ENCODE peak calls at places on chromosome 15, in seven cellular contexts. Y is CD8-positive, alpha-beta T cell; U is astrocyte; H is brain microvascular endothelial cell; D is HCT116; M is psoas muscle; S is cardiac muscle cell. P is an unnamed sample.
A peak's percentile ranks its signal among the peaks of the same experiment; 100 is the strongest.

GRCh38 chr15:61184431-61184830 is 44.7 kb downstream of the RORA start:
- DNase-seq in Y (no peak), U (no peak), H (no peak), D (no peak), M (no peak), S (no peak), P (no peak)

GRCh38 chr15:66830358-66830757 is 128.3 kb downstream of the SMAD6 start:
- DNase-seq in Y (no peak), U (peak; percentile 35), H (peak; percentile 20), D (no peak), M (no peak), S (peak; percentile 72), P (peak; percentile 39)

GRCh38 chr15:68815598-68815997 is 5.1 kb downstream of the ANP32A start:
- DNase-seq in Y (no peak), U (no peak), H (no peak), D (no peak), M (no peak), S (no peak), P (no peak)

GRCh38 chr15:60703196-60703933 is 224.4 kb upstream of the ICE2 start:
- DNase-seq in Y (no peak), U (no peak), H (no peak), D (no peak), M (peak; percentile 52), S (peak; percentile 15), P (no peak)

GRCh38 chr15:68503791-68504720 is 72.1 kb upstream of the ITGA11 start:
- DNase-seq in Y (no peak), U (peak; percentile 65), H (no peak), D (no peak), M (no peak), S (peak; percentile 62), P (no peak)

GRCh38 chr15:51094606-51095569 is at the start of gene TNFAIP8L3:
- DNase-seq in Y (no peak), U (no peak), H (no peak), D (no peak), M (peak; percentile 50), S (peak; percentile 49), P (no peak)

GRCh38 chr15:48330855-48331795 is at the start of gene DUT:
- DNase-seq in Y (peak; percentile 79), U (peak; percentile 65), H (peak; percentile 59), D (peak; percentile 34), M (peak; percentile 93), S (peak; percentile 88), P (peak; percentile 19)

GRCh38 chr15:77067691-77068367 is 3.1 kb downstream of the TSPAN3 start:
- DNase-seq in Y (no peak), U (no peak), H (no peak), D (no peak), M (no peak), S (no peak), P (no peak)

GRCh38 chr15:64503640-64504039 is 43.3 kb downstream of the ZNF609 start:
- DNase-seq in Y (no peak), U (no peak), H (no peak), D (no peak), M (no peak), S (no peak), P (no peak)

GRCh38 chr15:67834249-67834592 is 5.6 kb downstream of the RNU6-1 start:
- DNase-seq in Y (no peak), U (no peak), H (no peak), D (no peak), M (no peak), S (no peak), P (no peak)

GRCh38 chr15:52019394-52020252 is 604 bp downstream of the MAPK6 start:
- DNase-seq in Y (peak; percentile 58), U (peak; percentile 75), H (peak; percentile 86), D (no peak), M (peak; percentile 95), S (peak; percentile 92), P (no peak)

GRCh38 chr15:51621917-51622268 is 678 bp downstream of the DMXL2 start:
- DNase-seq in Y (peak; percentile 13), U (peak; percentile 61), H (peak; percentile 57), D (peak; percentile 21), M (peak; percentile 58), S (peak; percentile 72), P (no peak)

GRCh38 chr15:87322223-87322622 is 934.3 kb downstream of the NTRK3 start:
- DNase-seq in Y (no peak), U (no peak), H (no peak), D (no peak), M (no peak), S (no peak), P (no peak)

GRCh38 chr15:81012588-81012987 is 11.9 kb downstream of the TLNRD1 start:
- DNase-seq in Y (no peak), U (no peak), H (no peak), D (no peak), M (no peak), S (no peak), P (no peak)

GRCh38 chr15:77607111-77607893 is 25.4 kb downstream of the LINGO1 start:
- DNase-seq in Y (no peak), U (no peak), H (peak; percentile 64), D (no peak), M (no peak), S (peak; percentile 64), P (no peak)

GRCh38 chr15:81221449-81221848 is 24.8 kb downstream of the IL16 start:
- DNase-seq in Y (no peak), U (no peak), H (no peak), D (no peak), M (peak; percentile 66), S (peak; percentile 43), P (no peak)

GRCh38 chr15:59268980-59269472 is 62.4 kb downstream of the LDHAL6B start:
- DNase-seq in Y (no peak), U (no peak), H (no peak), D (no peak), M (no peak), S (no peak), P (no peak)

GRCh38 chr15:38868326-38869114 is 303.9 kb upstream of the RASGRP1 start:
- DNase-seq in Y (no peak), U (peak; percentile 76), H (peak; percentile 94), D (peak; percentile 3), M (peak; percentile 71), S (peak; percentile 72), P (peak; percentile 86)

GRCh38 chr15:52370010-52370409 is 74.4 kb upstream of the MYO5C start:
- DNase-seq in Y (no peak), U (peak; percentile 8), H (no peak), D (no peak), M (no peak), S (no peak), P (no peak)

GRCh38 chr15:101121511-101122090 is 130.2 kb downstream of the CHSY1 start:
- DNase-seq in Y (peak; percentile 20), U (peak; percentile 53), H (peak; percentile 60), D (no peak), M (peak; percentile 85), S (peak; percentile 73), P (no peak)
- TF ChIP-seq CTCF in Y (no peak), U (no peak), H (peak; percentile 66), D (no peak), M (peak; percentile 39), S (peak; percentile 46), P (peak; percentile 56)

GRCh38 chr15:89364341-89364740 is 29.7 kb upstream of the POLG start:
- DNase-seq in Y (no peak), U (no peak), H (no peak), D (no peak), M (no peak), S (no peak), P (no peak)

GRCh38 chr15:89366656-89367393 is 32.2 kb upstream of the POLG start:
- DNase-seq in Y (no peak), U (no peak), H (no peak), D (no peak), M (no peak), S (no peak), P (no peak)

GRCh38 chr15:89364741-89365450 is 30.3 kb upstream of the POLG start:
- DNase-seq in Y (no peak), U (no peak), H (no peak), D (no peak), M (no peak), S (no peak), P (no peak)

GRCh38 chr15:89363770-89364169 is 29.1 kb upstream of the POLG start:
- DNase-seq in Y (no peak), U (no peak), H (no peak), D (no peak), M (no peak), S (no peak), P (no peak)

GRCh38 chr15:89365457-89366055 is 30.9 kb upstream of the POLG start:
- DNase-seq in Y (no peak), U (no peak), H (no peak), D (no peak), M (no peak), S (no peak), P (no peak)
- H3K27me3 ChIP-seq in Y (peaks cover 65% of the 10 kb centered on the region), U (peaks cover 90% of the 10 kb centered on the region), H (peaks cover 98% of the 10 kb centered on the region), D (peaks cover 6% of the 10 kb centered on the region), M (peaks cover 100% of the 10 kb centered on the region), S (peaks cover 100% of the 10 kb centered on the region), P (peaks cover 95% of the 10 kb centered on the region)

DNA sequence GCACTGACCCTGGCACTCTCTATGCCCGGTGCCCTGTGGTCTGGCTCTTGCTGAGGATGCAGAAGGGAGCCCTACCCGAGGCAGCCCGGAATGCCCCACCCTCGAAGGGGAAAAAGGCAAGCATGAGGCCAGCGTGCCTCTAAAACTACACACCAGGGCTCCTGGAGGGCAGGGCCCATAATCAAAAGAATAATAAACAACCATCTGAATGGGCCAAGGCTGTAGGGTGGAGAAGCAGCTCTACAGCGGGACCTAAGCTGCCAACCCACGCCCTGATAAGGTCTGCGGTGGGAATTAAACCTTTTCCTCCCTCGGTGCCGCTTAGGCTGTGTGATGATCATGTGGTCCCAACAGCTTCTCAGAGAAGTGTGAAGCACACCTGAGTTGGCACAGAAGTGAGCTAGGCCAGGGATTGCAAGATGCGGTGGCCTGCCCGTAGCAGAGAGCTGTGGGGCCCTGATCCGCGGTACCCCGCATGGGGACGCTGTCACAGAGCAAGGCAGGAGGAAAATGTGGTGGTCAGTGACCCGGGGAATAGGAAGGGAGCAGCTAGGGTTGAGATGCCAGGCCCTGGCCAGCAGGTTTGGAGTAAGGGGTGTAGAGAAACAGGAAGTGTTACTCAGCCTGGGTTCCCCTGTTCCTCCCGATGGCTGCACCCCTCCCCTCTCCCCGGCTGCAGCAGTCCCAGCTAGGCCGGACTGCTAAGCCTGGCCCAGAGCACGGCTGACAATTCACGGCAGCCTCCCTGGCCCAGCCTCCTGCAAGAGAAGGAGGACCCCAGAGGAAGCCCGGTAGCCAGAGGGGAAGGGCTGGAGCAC is 1.1 kb upstream of the C15orf62 start:
- DNase-seq in Y (no peak), U (no peak), H (no peak), D (no peak), M (no peak), S (no peak), P (no peak)
- H3K4me3 ChIP-seq in Y (no peak overlapping the region), U (no peak overlapping the region), H (no peak overlapping the region), D (no peak overlapping the region), M (no peak overlapping the region), S (no peak overlapping the region), P (no peak overlapping the region)

GRCh38 chr15:26082069-26082832 is 219.1 kb upstream of the ATP10A start:
- DNase-seq in Y (peak; percentile 92), U (peak; percentile 86), H (peak; percentile 93), D (no peak), M (peak; percentile 97), S (peak; percentile 97), P (peak; percentile 85)
- TF ChIP-seq CTCF in Y (no peak), U (no peak), H (peak; percentile 11), D (no peak), M (no peak), S (no peak), P (no peak)

P was measured in kidney epithelial cell.